ENCODE peak calls at places on chromosomes 13 and 19, in five cellular contexts. One of them, this sample, is unnamed.

GRCh38 chr13:100941377-100941776 is 266.8 kb upstream of the TMTC4 start:
- DNase-seq in K562: no peak
- DNase-seq in C1 segment of cervical spinal cord: no peak
- DNase-seq in AG09319: no peak
- DNase-seq in type B pancreatic cell: no peak
- DNase-seq in this sample: no peak

GRCh38 chr13:87671824-87672603 is 843 bp downstream of the SLITRK5 start:
- DNase-seq in type B pancreatic cell: no peak
- DNase-seq in K562: no peak
- DNase-seq in C1 segment of cervical spinal cord: peak
- DNase-seq in AG09319: no peak
- DNase-seq in this sample: peak

GRCh38 chr13:75685239-75685697 is 49.1 kb downstream of the LMO7 start:
- DNase-seq in AG09319: no peak
- DNase-seq in C1 segment of cervical spinal cord: no peak
- DNase-seq in type B pancreatic cell: no peak
- DNase-seq in K562: no peak
- DNase-seq in this sample: no peak

GRCh38 chr19:6481541-6482342 is at the start of gene DENND1C:
- DNase-seq in K562: peak
- DNase-seq in AG09319: no peak
- DNase-seq in type B pancreatic cell: no peak
- DNase-seq in C1 segment of cervical spinal cord: no peak
- DNase-seq in this sample: peak

GRCh38 chr13:84137292-84137691 is 255.0 kb upstream of the SLITRK1 start:
- DNase-seq in type B pancreatic cell: no peak
- DNase-seq in C1 segment of cervical spinal cord: no peak
- DNase-seq in K562: no peak
- DNase-seq in AG09319: no peak
- DNase-seq in this sample: no peak

GRCh38 chr19:32418155-32418554 is 12.6 kb downstream of the DPY19L3 start:
- DNase-seq in C1 segment of cervical spinal cord: no peak
- DNase-seq in K562: peak
- DNase-seq in type B pancreatic cell: no peak
- DNase-seq in AG09319: no peak
- DNase-seq in this sample: no peak

GRCh38 chr13:75550159-75550567 is 572 bp downstream of the UCHL3 start:
- DNase-seq in K562: peak
- DNase-seq in AG09319: no peak
- DNase-seq in type B pancreatic cell: no peak
- DNase-seq in C1 segment of cervical spinal cord: no peak
- DNase-seq in this sample: peak

GRCh38 chr13:22703601-22704209 is 477.1 kb upstream of the SGCG start:
- DNase-seq in AG09319: no peak
- DNase-seq in C1 segment of cervical spinal cord: no peak
- DNase-seq in K562: no peak
- DNase-seq in type B pancreatic cell: no peak
- DNase-seq in this sample: peak

GRCh38 chr19:51259348-51260245 is 8.7 kb downstream of the SIGLECL1 start:
- DNase-seq in K562: peak
- DNase-seq in type B pancreatic cell: no peak
- DNase-seq in C1 segment of cervical spinal cord: peak
- DNase-seq in AG09319: no peak
- DNase-seq in this sample: peak

GRCh38 chr19:28327905-28328304 is 885.0 kb downstream of the UQCRFS1 start:
- DNase-seq in type B pancreatic cell: no peak
- DNase-seq in AG09319: no peak
- DNase-seq in C1 segment of cervical spinal cord: no peak
- DNase-seq in K562: no peak
- DNase-seq in this sample: no peak

GRCh38 chr13:43134896-43135295 is 111.5 kb downstream of the DNAJC15 start:
- DNase-seq in type B pancreatic cell: no peak
- DNase-seq in C1 segment of cervical spinal cord: no peak
- DNase-seq in AG09319: no peak
- DNase-seq in K562: no peak
- DNase-seq in this sample: no peak

GRCh38 chr13:85586856-85587255 is 212.4 kb downstream of the SLITRK6 start:
- DNase-seq in AG09319: no peak
- DNase-seq in C1 segment of cervical spinal cord: no peak
- DNase-seq in K562: no peak
- DNase-seq in type B pancreatic cell: no peak
- DNase-seq in this sample: no peak

GRCh38 chr19:46065486-46065885 is 24.7 kb upstream of the IGFL4 start:
- DNase-seq in type B pancreatic cell: no peak
- DNase-seq in AG09319: no peak
- DNase-seq in K562: no peak
- DNase-seq in C1 segment of cervical spinal cord: no peak
- DNase-seq in this sample: no peak

GRCh38 chr19:29843180-29844051 is 31.6 kb downstream of the CCNE1 start:
- DNase-seq in AG09319: no peak
- DNase-seq in type B pancreatic cell: no peak
- DNase-seq in K562: peak
- DNase-seq in C1 segment of cervical spinal cord: peak
- DNase-seq in this sample: no peak

GRCh38 chr13:23871616-23872220 is 17.5 kb downstream of the MIPEP start:
- DNase-seq in AG09319: no peak
- DNase-seq in K562: no peak
- DNase-seq in type B pancreatic cell: no peak
- DNase-seq in C1 segment of cervical spinal cord: peak
- DNase-seq in this sample: peak

GRCh38 chr19:3162418-3163229 is 15.9 kb upstream of the S1PR4 start:
- DNase-seq in type B pancreatic cell: no peak
- DNase-seq in C1 segment of cervical spinal cord: no peak
- DNase-seq in K562: peak
- DNase-seq in AG09319: no peak
- DNase-seq in this sample: no peak

GRCh38 chr13:99509477-99509876 is 8.2 kb downstream of the TM9SF2 start:
- DNase-seq in AG09319: no peak
- DNase-seq in C1 segment of cervical spinal cord: no peak
- DNase-seq in type B pancreatic cell: peak
- DNase-seq in K562: no peak
- DNase-seq in this sample: no peak

GRCh38 chr13:24271611-24272451 is 37.5 kb upstream of the C1QTNF9 start:
- DNase-seq in type B pancreatic cell: no peak
- DNase-seq in K562: no peak
- DNase-seq in AG09319: no peak
- DNase-seq in C1 segment of cervical spinal cord: peak
- DNase-seq in this sample: peak

GRCh38 chr19:13963603-13964105 is 11.3 kb downstream of the DCAF15 start:
- DNase-seq in type B pancreatic cell: no peak
- DNase-seq in AG09319: no peak
- DNase-seq in K562: no peak
- DNase-seq in C1 segment of cervical spinal cord: no peak
- DNase-seq in this sample: no peak

GRCh38 chr19:57817976-57818375 is 3.3 kb upstream of the ZNF552 start:
- DNase-seq in AG09319: no peak
- DNase-seq in K562: no peak
- DNase-seq in type B pancreatic cell: no peak
- DNase-seq in C1 segment of cervical spinal cord: no peak
- DNase-seq in this sample: no peak

GRCh38 chr13:97856001-97856675 is 97.3 kb upstream of the IPO5 start:
- DNase-seq in type B pancreatic cell: no peak
- DNase-seq in C1 segment of cervical spinal cord: no peak
- DNase-seq in AG09319: no peak
- DNase-seq in K562: no peak
- DNase-seq in this sample: no peak

GRCh38 chr13:113963376-113963775 is 10.5 kb downstream of the C13orf46 start:
- DNase-seq in K562: no peak
- DNase-seq in type B pancreatic cell: no peak
- DNase-seq in C1 segment of cervical spinal cord: no peak
- DNase-seq in AG09319: no peak
- DNase-seq in this sample: no peak

GRCh38 chr13:95154441-95154886 is 146.8 kb downstream of the ABCC4 start:
- DNase-seq in C1 segment of cervical spinal cord: no peak
- DNase-seq in AG09319: no peak
- DNase-seq in type B pancreatic cell: no peak
- DNase-seq in K562: no peak
- DNase-seq in this sample: no peak

GRCh38 chr19:41298327-41298964 is 11.5 kb upstream of the CCDC97 start:
- DNase-seq in C1 segment of cervical spinal cord: no peak
- DNase-seq in AG09319: peak
- DNase-seq in type B pancreatic cell: no peak
- DNase-seq in K562: no peak
- DNase-seq in this sample: no peak

GRCh38 chr19:40584007-40584406 is 7.3 kb downstream of the SHKBP1 start:
- DNase-seq in type B pancreatic cell: no peak
- DNase-seq in K562: no peak
- DNase-seq in C1 segment of cervical spinal cord: no peak
- DNase-seq in AG09319: no peak
- DNase-seq in this sample: no peak

GRCh38 chr13:49749852-49750251 is 42.6 kb downstream of the KPNA3 start:
- DNase-seq in K562: no peak
- DNase-seq in AG09319: no peak
- DNase-seq in C1 segment of cervical spinal cord: no peak
- DNase-seq in type B pancreatic cell: no peak
- DNase-seq in this sample: no peak

GRCh38 chr19:7981661-7982060 is 23.8 kb downstream of the ELAVL1 start:
- DNase-seq in K562: no peak
- DNase-seq in C1 segment of cervical spinal cord: no peak
- DNase-seq in AG09319: no peak
- DNase-seq in type B pancreatic cell: no peak
- DNase-seq in this sample: no peak

GRCh38 chr19:16851031-16851712 is 22.0 kb downstream of the SIN3B start:
- DNase-seq in AG09319: no peak
- DNase-seq in K562: no peak
- DNase-seq in type B pancreatic cell: no peak
- DNase-seq in C1 segment of cervical spinal cord: no peak
- DNase-seq in this sample: no peak

This sample was measured in HEK293T.